ENCODE peak calls at places on chromosome 21, in nine cellular contexts. One of them, this sample, is unnamed.

GRCh38 chr21:21715286-21715969 is 717.2 kb downstream of the NCAM2 start:
- DNase-seq in psoas muscle: no peak
- DNase-seq in WTC11: no peak
- DNase-seq in progenitor cell of endocrine pancreas: no peak
- DNase-seq in adrenal gland: no peak
- DNase-seq in GM10248: no peak
- DNase-seq in MCF 10A: peak
- DNase-seq in neural crest cell: no peak
- DNase-seq in kidney epithelial cell: peak
- DNase-seq in this sample: no peak

GRCh38 chr21:31938330-31939301 is 65.8 kb downstream of the HUNK start:
- DNase-seq in WTC11: no peak
- DNase-seq in MCF 10A: no peak
- DNase-seq in neural crest cell: no peak
- DNase-seq in progenitor cell of endocrine pancreas: no peak
- DNase-seq in GM10248: no peak
- DNase-seq in kidney epithelial cell: no peak
- DNase-seq in adrenal gland: no peak
- DNase-seq in psoas muscle: no peak
- DNase-seq in this sample: no peak

GRCh38 chr21:33884361-33885157 is 31.0 kb downstream of the ATP5PO start:
- DNase-seq in neural crest cell: no peak
- DNase-seq in psoas muscle: no peak
- DNase-seq in kidney epithelial cell: no peak
- DNase-seq in GM10248: no peak
- DNase-seq in progenitor cell of endocrine pancreas: no peak
- DNase-seq in WTC11: no peak
- DNase-seq in adrenal gland: no peak
- DNase-seq in MCF 10A: peak
- DNase-seq in this sample: no peak

GRCh38 chr21:42360317-42360716 is 6.0 kb downstream of the TFF1 start:
- DNase-seq in psoas muscle: no peak
- DNase-seq in progenitor cell of endocrine pancreas: no peak
- DNase-seq in neural crest cell: no peak
- DNase-seq in adrenal gland: no peak
- DNase-seq in WTC11: no peak
- DNase-seq in MCF 10A: no peak
- DNase-seq in GM10248: no peak
- DNase-seq in kidney epithelial cell: no peak
- DNase-seq in this sample: no peak

GRCh38 chr21:45556645-45557601 is 14.7 kb upstream of the SLC19A1 start:
- DNase-seq in MCF 10A: no peak
- DNase-seq in neural crest cell: no peak
- DNase-seq in adrenal gland: no peak
- DNase-seq in kidney epithelial cell: no peak
- DNase-seq in WTC11: no peak
- DNase-seq in GM10248: no peak
- DNase-seq in progenitor cell of endocrine pancreas: no peak
- DNase-seq in psoas muscle: no peak
- DNase-seq in this sample: no peak

GRCh38 chr21:42112857-42113256 is 41.7 kb downstream of the UMODL1 start:
- DNase-seq in progenitor cell of endocrine pancreas: no peak
- DNase-seq in MCF 10A: peak
- DNase-seq in adrenal gland: no peak
- DNase-seq in neural crest cell: no peak
- DNase-seq in WTC11: no peak
- DNase-seq in psoas muscle: no peak
- DNase-seq in kidney epithelial cell: no peak
- DNase-seq in GM10248: no peak
- DNase-seq in this sample: no peak

GRCh38 chr21:21664871-21665270 is 666.7 kb downstream of the NCAM2 start:
- DNase-seq in GM10248: no peak
- DNase-seq in kidney epithelial cell: no peak
- DNase-seq in WTC11: no peak
- DNase-seq in neural crest cell: no peak
- DNase-seq in adrenal gland: no peak
- DNase-seq in progenitor cell of endocrine pancreas: no peak
- DNase-seq in psoas muscle: no peak
- DNase-seq in MCF 10A: no peak
- DNase-seq in this sample: no peak

GRCh38 chr21:42187976-42188653 is 30.8 kb upstream of the ABCG1 start:
- DNase-seq in neural crest cell: no peak
- DNase-seq in adrenal gland: no peak
- DNase-seq in kidney epithelial cell: no peak
- DNase-seq in GM10248: peak
- DNase-seq in psoas muscle: no peak
- DNase-seq in MCF 10A: no peak
- DNase-seq in WTC11: no peak
- DNase-seq in progenitor cell of endocrine pancreas: no peak
- DNase-seq in this sample: no peak

GRCh38 chr21:41800425-41801186 is 33.8 kb upstream of the RIPK4 start:
- DNase-seq in kidney epithelial cell: no peak
- DNase-seq in psoas muscle: no peak
- DNase-seq in WTC11: no peak
- DNase-seq in progenitor cell of endocrine pancreas: no peak
- DNase-seq in neural crest cell: no peak
- DNase-seq in MCF 10A: no peak
- DNase-seq in adrenal gland: no peak
- DNase-seq in GM10248: no peak
- DNase-seq in this sample: no peak

GRCh38 chr21:37808261-37808660 is 108.0 kb downstream of the KCNJ6 start:
- DNase-seq in GM10248: no peak
- DNase-seq in MCF 10A: no peak
- DNase-seq in psoas muscle: no peak
- DNase-seq in neural crest cell: no peak
- DNase-seq in kidney epithelial cell: no peak
- DNase-seq in progenitor cell of endocrine pancreas: no peak
- DNase-seq in adrenal gland: no peak
- DNase-seq in WTC11: no peak
- DNase-seq in this sample: no peak

GRCh38 chr21:29208666-29209059 is 78.2 kb downstream of the MAP3K7CL start:
- DNase-seq in kidney epithelial cell: no peak
- DNase-seq in MCF 10A: no peak
- DNase-seq in adrenal gland: no peak
- DNase-seq in WTC11: no peak
- DNase-seq in progenitor cell of endocrine pancreas: no peak
- DNase-seq in neural crest cell: no peak
- DNase-seq in psoas muscle: no peak
- DNase-seq in GM10248: no peak
- DNase-seq in this sample: no peak

GRCh38 chr21:44845418-44846200 is 27.7 kb upstream of the SUMO3 start:
- DNase-seq in MCF 10A: peak
- DNase-seq in adrenal gland: peak
- DNase-seq in WTC11: peak
- DNase-seq in GM10248: peak
- DNase-seq in psoas muscle: peak
- DNase-seq in kidney epithelial cell: no peak
- DNase-seq in neural crest cell: peak
- DNase-seq in progenitor cell of endocrine pancreas: peak
- DNase-seq in this sample: peak

GRCh38 chr21:46304955-46305354 is 18.7 kb downstream of the C21orf58 start:
- DNase-seq in WTC11: no peak
- DNase-seq in psoas muscle: no peak
- DNase-seq in MCF 10A: no peak
- DNase-seq in neural crest cell: no peak
- DNase-seq in GM10248: no peak
- DNase-seq in progenitor cell of endocrine pancreas: no peak
- DNase-seq in kidney epithelial cell: no peak
- DNase-seq in adrenal gland: no peak
- DNase-seq in this sample: no peak

GRCh38 chr21:43727571-43728466 is 8.9 kb downstream of the PDXK start:
- DNase-seq in WTC11: peak
- DNase-seq in MCF 10A: peak
- DNase-seq in neural crest cell: no peak
- DNase-seq in progenitor cell of endocrine pancreas: no peak
- DNase-seq in adrenal gland: peak
- DNase-seq in psoas muscle: peak
- DNase-seq in kidney epithelial cell: no peak
- DNase-seq in GM10248: no peak
- DNase-seq in this sample: no peak

GRCh38 chr21:43731476-43731875 is 12.5 kb downstream of the PDXK start:
- DNase-seq in WTC11: no peak
- DNase-seq in adrenal gland: peak
- DNase-seq in MCF 10A: no peak
- DNase-seq in progenitor cell of endocrine pancreas: no peak
- DNase-seq in kidney epithelial cell: no peak
- DNase-seq in neural crest cell: no peak
- DNase-seq in psoas muscle: no peak
- DNase-seq in GM10248: no peak
- DNase-seq in this sample: no peak

GRCh38 chr21:43726686-43727570 is 8.0 kb downstream of the PDXK start:
- DNase-seq in kidney epithelial cell: no peak
- DNase-seq in neural crest cell: no peak
- DNase-seq in MCF 10A: no peak
- DNase-seq in psoas muscle: peak
- DNase-seq in adrenal gland: peak
- DNase-seq in GM10248: no peak
- DNase-seq in WTC11: no peak
- DNase-seq in progenitor cell of endocrine pancreas: no peak
- DNase-seq in this sample: no peak

GRCh38 chr21:43731891-43732711 is 13.2 kb downstream of the PDXK start:
- DNase-seq in kidney epithelial cell: no peak
- DNase-seq in psoas muscle: peak
- DNase-seq in neural crest cell: no peak
- DNase-seq in MCF 10A: peak
- DNase-seq in progenitor cell of endocrine pancreas: no peak
- DNase-seq in adrenal gland: no peak
- DNase-seq in GM10248: no peak
- DNase-seq in WTC11: no peak
- DNase-seq in this sample: no peak

GRCh38 chr21:43728467-43729390 is 9.8 kb downstream of the PDXK start:
- DNase-seq in neural crest cell: peak
- DNase-seq in WTC11: peak
- DNase-seq in GM10248: peak
- DNase-seq in kidney epithelial cell: peak
- DNase-seq in adrenal gland: peak
- DNase-seq in psoas muscle: peak
- DNase-seq in MCF 10A: peak
- DNase-seq in progenitor cell of endocrine pancreas: peak
- DNase-seq in this sample: peak
- TF ChIP-seq CTCF in neural crest cell: peak
- TF ChIP-seq CTCF in WTC11: no peak
- TF ChIP-seq CTCF in GM10248: no peak
- TF ChIP-seq CTCF in kidney epithelial cell: peak
- TF ChIP-seq CTCF in adrenal gland: no peak
- TF ChIP-seq CTCF in psoas muscle: peak
- TF ChIP-seq CTCF in MCF 10A: no peak
- TF ChIP-seq CTCF in progenitor cell of endocrine pancreas: peak
- TF ChIP-seq CTCF in this sample: no peak

DNA sequence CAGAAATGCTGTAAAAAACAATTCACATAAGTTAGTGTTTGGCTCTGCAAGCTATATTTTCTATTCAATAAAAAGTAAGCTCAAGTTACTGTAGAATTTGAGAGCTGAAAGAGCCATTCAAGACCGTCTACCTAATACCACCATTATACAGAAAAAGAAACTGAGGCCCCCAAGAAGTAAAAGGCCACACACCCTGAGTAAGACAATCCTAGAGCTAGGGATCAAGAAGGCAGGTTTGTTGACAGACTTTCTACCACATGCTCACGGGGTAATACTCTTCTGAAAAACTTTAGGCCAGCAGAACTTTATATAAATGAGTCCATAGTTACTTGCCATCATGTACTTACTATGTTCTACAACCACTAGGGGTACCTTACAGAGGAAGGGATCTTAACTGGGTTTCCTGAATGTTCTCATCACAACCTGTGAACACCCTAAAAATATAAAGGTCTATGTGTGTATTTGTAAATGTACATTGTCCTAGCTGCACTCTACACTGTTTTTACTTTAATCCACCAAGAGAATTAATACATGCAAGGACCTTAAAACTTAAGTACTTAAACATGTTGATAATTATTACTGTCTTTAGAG is 2.7 kb downstream of the PSMG1 start:
- DNase-seq in adrenal gland: no peak
- DNase-seq in neural crest cell: no peak
- DNase-seq in progenitor cell of endocrine pancreas: no peak
- DNase-seq in GM10248: no peak
- DNase-seq in MCF 10A: peak
- DNase-seq in kidney epithelial cell: no peak
- DNase-seq in psoas muscle: no peak
- DNase-seq in WTC11: no peak
- DNase-seq in this sample: no peak
- TF ChIP-seq CTCF in adrenal gland: peak
- TF ChIP-seq CTCF in neural crest cell: peak
- TF ChIP-seq CTCF in progenitor cell of endocrine pancreas: peak
- TF ChIP-seq CTCF in GM10248: peak
- TF ChIP-seq CTCF in MCF 10A: peak
- TF ChIP-seq CTCF in kidney epithelial cell: peak
- TF ChIP-seq CTCF in psoas muscle: no peak
- TF ChIP-seq CTCF in WTC11: no peak
- TF ChIP-seq CTCF in this sample: no peak

DNA sequence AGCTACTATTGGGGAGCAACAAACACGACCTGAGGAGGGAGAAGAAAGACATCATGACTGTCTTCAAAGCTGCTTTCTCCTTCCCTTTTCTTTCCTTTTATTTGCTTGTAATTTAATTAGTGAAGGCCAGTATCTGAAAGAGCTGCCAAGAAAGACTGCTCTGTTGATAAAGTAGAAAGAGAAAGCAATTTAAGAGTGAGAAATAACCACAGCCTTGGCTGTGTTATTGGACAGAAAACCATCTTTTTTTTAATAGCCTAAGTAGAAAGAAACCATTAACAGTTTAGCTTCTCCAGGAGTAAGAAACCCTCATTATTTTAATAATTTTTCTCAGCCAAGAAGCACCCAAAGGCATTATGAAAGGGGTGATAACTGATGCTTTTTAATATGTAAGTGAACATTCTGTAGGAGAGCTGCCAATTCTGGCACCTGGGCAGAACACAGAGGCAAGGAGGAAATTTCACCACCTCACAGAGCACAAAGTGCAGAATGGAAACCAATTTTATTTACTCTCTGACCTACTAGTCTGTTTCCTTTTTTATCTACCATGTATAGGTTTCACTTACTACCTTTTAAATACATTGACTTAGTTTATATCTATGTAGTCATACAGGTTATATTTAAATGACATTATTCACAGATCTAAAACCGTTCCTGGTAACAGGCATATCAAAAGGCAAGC is 703.2 kb downstream of the MRPL39 start:
- DNase-seq in GM10248: no peak
- DNase-seq in adrenal gland: no peak
- DNase-seq in WTC11: no peak
- DNase-seq in kidney epithelial cell: no peak
- DNase-seq in MCF 10A: no peak
- DNase-seq in neural crest cell: no peak
- DNase-seq in psoas muscle: no peak
- DNase-seq in progenitor cell of endocrine pancreas: no peak
- DNase-seq in this sample: no peak
- TF ChIP-seq CTCF in GM10248: no peak
- TF ChIP-seq CTCF in adrenal gland: no peak
- TF ChIP-seq CTCF in WTC11: no peak
- TF ChIP-seq CTCF in kidney epithelial cell: no peak
- TF ChIP-seq CTCF in MCF 10A: no peak
- TF ChIP-seq CTCF in neural crest cell: no peak
- TF ChIP-seq CTCF in psoas muscle: no peak
- TF ChIP-seq CTCF in progenitor cell of endocrine pancreas: no peak
- TF ChIP-seq CTCF in this sample: no peak

DNA sequence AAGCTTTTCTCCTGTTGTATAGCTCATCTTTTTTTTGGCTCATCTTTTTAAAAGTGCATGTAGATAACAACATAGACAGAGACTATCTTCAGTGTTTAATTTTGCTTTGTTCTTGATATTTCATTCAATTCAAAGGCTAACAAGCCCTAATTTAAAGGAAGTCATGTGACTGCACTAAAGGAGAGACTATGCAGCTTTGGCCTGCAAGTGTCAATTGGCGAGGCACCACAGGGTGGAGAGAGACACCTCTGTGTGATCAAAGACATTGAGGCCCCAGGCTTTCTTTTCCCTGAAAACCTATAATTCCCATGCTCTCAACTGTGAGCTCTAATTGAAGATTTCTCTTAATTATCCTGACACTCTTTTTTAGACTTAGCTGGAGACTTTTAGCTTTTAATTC is 53.6 kb downstream of the CHODL start:
- DNase-seq in progenitor cell of endocrine pancreas: no peak
- DNase-seq in kidney epithelial cell: no peak
- DNase-seq in neural crest cell: no peak
- DNase-seq in GM10248: no peak
- DNase-seq in WTC11: peak
- DNase-seq in MCF 10A: peak
- DNase-seq in psoas muscle: no peak
- DNase-seq in adrenal gland: no peak
- DNase-seq in this sample: no peak
- TF ChIP-seq CTCF in progenitor cell of endocrine pancreas: no peak
- TF ChIP-seq CTCF in kidney epithelial cell: no peak
- TF ChIP-seq CTCF in neural crest cell: no peak
- TF ChIP-seq CTCF in GM10248: no peak
- TF ChIP-seq CTCF in WTC11: no peak
- TF ChIP-seq CTCF in MCF 10A: no peak
- TF ChIP-seq CTCF in psoas muscle: no peak
- TF ChIP-seq CTCF in adrenal gland: no peak
- TF ChIP-seq CTCF in this sample: no peak